ENCODE peak calls at places on chromosomes 12 and 14, in six cellular contexts. C, I, E, A, D and U are unnamed samples.

GRCh38 chr12:57526477-57527126 is 4.0 kb downstream of the MBD6 start:
- DNase-seq in C (no peak), I (no peak), E (no peak), A (no peak), D (no peak), U (no peak)

GRCh38 chr12:72018036-72018435 is 79.4 kb downstream of the TPH2 start:
- DNase-seq in C (no peak), I (no peak), E (no peak), A (no peak), D (no peak), U (no peak)

GRCh38 chr14:54529811-54530210 is 20.1 kb downstream of the CGRRF1 start:
- DNase-seq in C (no peak), I (no peak), E (no peak), A (no peak), D (no peak), U (no peak)

GRCh38 chr12:9869307-9870161 is at the start of gene CLEC2B:
- DNase-seq in C (peak; percentile 40), I (no peak), E (no peak), A (no peak), D (no peak), U (no peak)

GRCh38 chr12:47870175-47870781 is 34.5 kb downstream of the VDR start:
- DNase-seq in C (peak; percentile 43), I (peak; percentile 54), E (no peak), A (peak; percentile 41), D (peak; percentile 17), U (no peak)

GRCh38 chr14:31837056-31837455 is 240.0 kb upstream of the ARHGAP5 start:
- DNase-seq in C (no peak), I (no peak), E (no peak), A (no peak), D (no peak), U (no peak)

GRCh38 chr14:104367811-104368750 is 211.5 kb upstream of the C14orf180 start:
- DNase-seq in C (no peak), I (no peak), E (no peak), A (no peak), D (no peak), U (no peak)

GRCh38 chr14:77151245-77151644 is 9.7 kb upstream of the ZDHHC22 start:
- DNase-seq in C (no peak), I (no peak), E (peak; percentile 37), A (peak; percentile 31), D (no peak), U (no peak)

GRCh38 chr14:102544745-102545460 is 35.3 kb upstream of the ANKRD9 start:
- DNase-seq in C (no peak), I (peak; percentile 82), E (no peak), A (no peak), D (no peak), U (no peak)

GRCh38 chr12:18382486-18382885 is 121.2 kb downstream of the PIK3C2G start:
- DNase-seq in C (no peak), I (no peak), E (no peak), A (no peak), D (no peak), U (no peak)

GRCh38 chr14:103073876-103074698 is 9.9 kb upstream of the LBHD2 start:
- DNase-seq in C (no peak), I (no peak), E (no peak), A (no peak), D (no peak), U (no peak)

GRCh38 chr14:50000215-50001145 is 107.6 kb downstream of the ARF6 start:
- DNase-seq in C (no peak), I (peak; percentile 36), E (no peak), A (no peak), D (no peak), U (peak; percentile 38)

GRCh38 chr12:22250762-22251161 is 83.7 kb downstream of the ST8SIA1 start:
- DNase-seq in C (no peak), I (no peak), E (no peak), A (no peak), D (no peak), U (no peak)
- TF ChIP-seq POLR2AphosphoS5 in C (no peak), I (no peak), E (no peak), A (no peak), D (no peak), U (no peak)

DNA sequence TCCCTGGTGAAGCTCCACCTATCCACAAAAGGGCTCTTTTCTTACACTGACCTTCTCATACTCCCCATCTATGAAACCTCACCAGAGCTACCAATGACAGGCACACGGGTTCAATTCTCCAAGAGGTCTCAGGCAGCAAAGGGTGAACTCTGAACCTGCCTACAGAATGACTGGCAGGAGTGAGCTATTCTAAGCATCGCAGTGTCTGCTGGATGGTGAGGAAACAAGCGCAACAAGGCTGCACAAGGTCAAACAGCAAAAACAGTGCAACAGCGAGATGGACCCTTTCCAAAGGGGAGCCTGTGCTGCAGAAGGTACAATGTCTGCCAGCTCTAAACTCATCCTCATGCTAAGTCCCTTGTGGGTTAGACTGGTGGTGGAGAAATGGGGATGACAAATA is 22.0 kb downstream of the TMCC3 start:
- DNase-seq in C (no peak), I (no peak), E (no peak), A (no peak), D (no peak), U (no peak)
- TF ChIP-seq POLR2A in C (no peak), I (no peak), E (no peak), A (no peak), D (no peak), U (no peak)

DNA sequence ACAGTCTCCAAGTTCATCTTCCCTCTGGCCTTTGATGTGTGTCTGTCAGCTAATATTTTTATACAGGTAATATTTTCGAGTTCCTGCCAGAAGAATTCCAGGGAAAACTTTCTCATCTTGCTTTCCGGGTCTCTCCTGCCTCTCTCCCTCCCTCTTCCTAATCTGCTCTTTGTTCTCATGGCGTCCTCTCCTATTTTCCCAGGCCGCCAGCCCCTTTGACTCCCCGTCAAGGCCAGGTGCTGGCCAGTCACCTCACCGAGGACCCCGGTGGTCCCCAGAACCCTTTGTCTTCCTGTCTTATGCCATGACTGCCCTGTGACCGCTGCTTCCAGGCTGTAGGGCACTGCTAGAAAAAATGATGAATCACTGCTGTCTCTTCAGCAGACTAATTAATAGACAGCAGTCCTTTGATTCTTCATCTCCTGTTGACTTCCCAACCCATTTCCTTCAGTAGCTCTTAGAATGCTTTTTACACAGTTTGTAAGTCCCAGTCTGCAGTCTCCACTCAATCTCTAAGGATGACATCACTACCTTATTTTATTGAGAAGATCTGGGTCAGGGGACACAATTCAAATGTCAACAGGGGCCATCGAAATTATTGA is 40.7 kb downstream of the PPFIBP1 start:
- DNase-seq in C (no peak), I (no peak), E (no peak), A (no peak), D (no peak), U (no peak)
- TF ChIP-seq TAF1 in C (no peak), I (no peak), E (no peak), A (no peak), D (no peak), U (no peak)

GRCh38 chr12:67701121-67701520 is 52.6 kb downstream of the DYRK2 start:
- DNase-seq in C (no peak), I (no peak), E (no peak), A (no peak), D (no peak), U (no peak)

GRCh38 chr12:67702136-67702535 is 53.6 kb downstream of the DYRK2 start:
- DNase-seq in C (no peak), I (no peak), E (no peak), A (no peak), D (no peak), U (no peak)

GRCh38 chr12:67709367-67709954 is 60.9 kb downstream of the DYRK2 start:
- DNase-seq in C (no peak), I (no peak), E (no peak), A (no peak), D (no peak), U (no peak)

GRCh38 chr12:67704071-67704470 is 55.5 kb downstream of the DYRK2 start:
- DNase-seq in C (no peak), I (no peak), E (no peak), A (no peak), D (no peak), U (no peak)

DNA sequence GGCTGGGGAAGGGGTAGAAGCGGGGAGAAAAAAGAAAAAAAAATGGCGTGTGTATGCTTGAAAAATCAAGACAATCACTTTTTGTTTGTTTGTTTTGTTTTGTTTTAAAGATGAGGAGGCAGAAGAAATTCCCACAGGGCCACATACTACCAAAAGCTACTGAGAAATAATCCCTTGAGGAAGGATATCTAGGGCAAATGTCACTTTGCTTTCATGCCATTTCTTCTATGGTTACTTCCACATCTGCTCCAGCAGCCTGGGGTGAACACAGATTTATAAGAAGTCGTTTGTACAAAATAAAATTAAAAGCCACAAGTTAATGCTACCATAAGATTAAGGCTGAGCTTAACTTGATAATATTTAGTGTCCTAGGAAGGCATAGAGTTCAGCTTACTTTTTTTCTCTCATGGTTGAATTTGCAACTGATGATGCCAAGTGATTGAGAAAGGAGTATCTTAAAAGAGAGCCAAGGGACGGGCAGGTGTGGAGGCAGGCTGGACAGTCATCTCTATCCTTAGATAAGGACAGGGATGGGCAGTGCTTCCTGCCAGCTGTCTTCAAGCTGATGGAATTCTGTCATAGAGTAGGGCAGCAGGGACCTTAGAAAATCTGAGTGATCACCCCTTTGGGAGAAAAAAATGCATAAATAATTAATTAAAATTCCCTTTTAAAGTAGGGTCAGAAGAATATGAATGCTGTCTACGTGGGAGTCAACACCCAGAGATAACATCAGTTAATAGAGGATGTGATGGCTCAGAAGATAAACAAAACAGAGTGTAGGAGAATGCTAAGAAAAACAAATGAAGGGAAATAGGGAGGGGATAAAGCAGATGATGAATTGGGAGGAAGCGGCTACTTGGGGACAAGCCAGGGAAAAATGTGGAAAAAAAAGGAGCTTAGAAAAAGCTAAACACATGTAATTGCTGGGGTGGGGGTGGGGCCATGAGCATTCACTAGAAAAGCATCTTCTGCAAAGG is 57.1 kb downstream of the DYRK2 start:
- DNase-seq in C (no peak), I (no peak), E (no peak), A (no peak), D (no peak), U (no peak)
- TF ChIP-seq POLR2AphosphoS5 in C (no peak), I (no peak), E (no peak), A (no peak), D (no peak), U (no peak)

DNA sequence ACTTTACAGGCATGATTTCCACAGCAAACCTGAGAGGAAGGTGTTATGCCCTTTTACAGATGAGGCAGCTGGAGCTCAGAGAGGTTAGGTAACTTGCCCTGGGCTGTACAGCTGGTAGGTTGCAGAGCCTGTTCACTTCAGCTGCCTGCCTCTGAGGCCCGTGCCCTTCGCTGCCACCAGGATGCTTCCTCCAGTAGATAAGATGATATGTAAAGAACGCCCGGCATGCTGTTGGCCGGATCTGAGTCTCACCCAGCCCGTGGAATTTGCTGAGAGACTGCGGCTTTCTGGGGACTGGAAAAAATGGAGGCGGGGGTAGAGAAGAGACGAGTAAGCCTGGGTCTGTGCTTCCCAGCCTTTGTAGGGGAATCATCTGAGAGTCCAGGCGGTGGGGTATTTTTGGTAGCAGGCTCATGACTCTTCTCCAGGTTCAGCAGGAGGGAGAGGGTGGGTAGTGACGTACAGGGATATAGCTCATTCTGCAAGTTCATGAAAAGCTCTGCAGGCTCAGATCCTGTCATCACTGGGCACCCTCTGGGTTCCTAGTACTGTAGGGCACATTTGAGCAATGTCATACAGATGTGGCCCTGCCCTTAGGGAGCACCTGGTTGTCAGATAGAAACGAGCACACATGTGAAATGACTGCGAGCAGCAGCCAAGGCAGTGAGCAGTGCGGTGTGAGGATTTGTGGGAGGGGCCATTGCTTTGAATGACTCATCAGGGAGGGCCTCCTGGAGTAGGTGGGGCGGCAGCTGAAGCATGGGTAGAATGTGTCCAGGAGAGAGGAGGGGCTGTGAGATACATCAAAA is 159.4 kb downstream of the TSPAN9 start:
- DNase-seq in C (no peak), I (peak; percentile 29), E (no peak), A (peak; percentile 61), D (no peak), U (no peak)
- TF ChIP-seq POLR2A in C (no peak), I (no peak), E (no peak), A (no peak), D (no peak), U (no peak)

GRCh38 chr14:73785336-73785833 is 66.2 kb upstream of the PTGR2 start:
- DNase-seq in C (no peak), I (peak; percentile 50), E (no peak), A (no peak), D (no peak), U (no peak)
- TF ChIP-seq TAF1 in C (no peak), I (no peak), E (no peak), A (no peak), D (no peak), U (no peak)